ENCODE peak calls at places on chromosomes 2 and 18, in five cellular contexts. I is K562, A is SK-N-SH, C is HepG2, F is IMR-90. K is an unnamed sample.

GRCh38 chr2:69464575-69464974 is 27.3 kb upstream of the NFU1 start:
- DNase-seq in C (no peak), A (no peak), I (no peak), F (peak), K (no peak)

GRCh38 chr2:74119324-74119723 is 28.4 kb downstream of the BOLA3 start:
- DNase-seq in F (no peak), I (no peak), C (no peak), A (no peak), K (no peak)

GRCh38 chr2:28624798-28625701 is 126.6 kb upstream of the PPP1CB start:
- DNase-seq in F (peak), A (no peak), C (peak), I (no peak), K (peak)

GRCh38 chr2:55883339-55883738 is 40.2 kb downstream of the EFEMP1 start:
- DNase-seq in C (no peak), F (peak), I (no peak), A (no peak), K (no peak)

GRCh38 chr2:221337957-221338685 is 234.0 kb downstream of the EPHA4 start:
- DNase-seq in F (no peak), I (no peak), A (no peak), C (no peak), K (peak)

GRCh38 chr2:158600155-158600802 is 143.5 kb downstream of the PKP4 start:
- DNase-seq in F (peak), C (no peak), A (no peak), I (no peak), K (no peak)

GRCh38 chr2:9820020-9820973 is 23.0 kb upstream of the TAF1B start:
- DNase-seq in I (no peak), F (peak), A (no peak), C (peak), K (no peak)

GRCh38 chr18:6509417-6510198 is 94.9 kb upstream of the L3MBTL4 start:
- DNase-seq in A (peak), F (no peak), I (no peak), C (no peak), K (no peak)

GRCh38 chr18:864872-865273 is 39.8 kb upstream of the ADCYAP1 start:
- DNase-seq in I (peak), C (peak), A (peak), F (peak), K (no peak)

GRCh38 chr2:28586864-28587263 is 91.0 kb downstream of the PLB1 start:
- DNase-seq in C (no peak), A (no peak), I (no peak), F (no peak), K (no peak)

GRCh38 chr18:32893915-32894314 is 121.1 kb upstream of the KLHL14 start:
- DNase-seq in F (no peak), C (peak), I (no peak), A (peak), K (no peak)

GRCh38 chr2:238127165-238128060 is 11.1 kb upstream of the KLHL30 start:
- DNase-seq in I (peak), F (peak), C (peak), A (no peak), K (no peak)

GRCh38 chr2:217162533-217162932 is 302.7 kb upstream of the TNP1 start:
- DNase-seq in A (no peak), F (peak), I (peak), C (peak), K (no peak)

GRCh38 chr2:3666613-3666975 is 8.6 kb downstream of the ALLC start:
- DNase-seq in C (no peak), F (no peak), I (no peak), A (no peak), K (no peak)

GRCh38 chr2:2898744-2899143 is 478.9 kb downstream of the EIPR1 start:
- DNase-seq in C (no peak), F (no peak), I (no peak), A (no peak), K (no peak)

GRCh38 chr2:224366269-224366668 is 35.6 kb downstream of the FAM124B start:
- DNase-seq in F (no peak), I (no peak), A (no peak), C (no peak), K (no peak)

GRCh38 chr2:17249249-17249648 is 269.0 kb downstream of the RAD51AP2 start:
- DNase-seq in C (no peak), A (peak), I (no peak), F (no peak), K (no peak)

GRCh38 chr2:30894498-30895119 is 87.4 kb upstream of the CAPN13 start:
- DNase-seq in A (no peak), C (no peak), I (no peak), F (no peak), K (no peak)

GRCh38 chr2:212777020-212777491 is 238.5 kb upstream of the ERBB4 start:
- DNase-seq in F (peak), C (peak), A (peak), I (no peak), K (peak)

GRCh38 chr18:11522992-11523391 is 86.4 kb upstream of the SLC35G4 start:
- DNase-seq in C (no peak), I (no peak), F (no peak), A (no peak), K (no peak)

GRCh38 chr2:26609839-26610277 is 31.3 kb downstream of the CIB4 start:
- DNase-seq in F (no peak), A (no peak), I (no peak), C (no peak), K (no peak)

GRCh38 chr2:232023426-232023825 is 61.9 kb downstream of the DIS3L2 start:
- DNase-seq in F (no peak), A (no peak), I (no peak), C (no peak), K (no peak)

GRCh38 chr18:80228051-80228848 is 19.1 kb downstream of the PARD6G start:
- DNase-seq in F (no peak), I (peak), C (no peak), A (no peak), K (no peak)

GRCh38 chr2:240479561-240479960 is 44.1 kb downstream of the GPC1 start:
- DNase-seq in I (no peak), F (no peak), C (no peak), A (peak), K (no peak)

GRCh38 chr18:54880706-54881105 is 52.4 kb downstream of the RAB27B start:
- DNase-seq in F (peak), C (no peak), A (peak), I (peak), K (no peak)

GRCh38 chr2:102098756-102099155 is 43.8 kb upstream of the IL1R1 start:
- DNase-seq in C (no peak), F (no peak), I (no peak), A (no peak), K (no peak)

GRCh38 chr2:177334940-177335543 is 57.5 kb upstream of the AGPS start:
- DNase-seq in I (peak), A (peak), C (peak), F (peak), K (no peak)

GRCh38 chr18:6370410-6370809 is 44.3 kb downstream of the L3MBTL4 start:
- DNase-seq in I (no peak), C (peak), A (peak), F (no peak), K (no peak)

GRCh38 chr18:62857278-62857976 is 142.1 kb downstream of the PHLPP1 start:
- DNase-seq in I (no peak), F (no peak), A (no peak), C (no peak), K (no peak)

GRCh38 chr2:15633971-15634346 is 42.3 kb downstream of the DDX1 start:
- DNase-seq in F (no peak), I (no peak), A (no peak), C (no peak), K (no peak)

GRCh38 chr2:211055438-211055837 is 499.0 kb downstream of the CPS1 start:
- DNase-seq in F (no peak), A (no peak), I (no peak), C (peak), K (no peak)

GRCh38 chr18:9854801-9855676 is 30.7 kb upstream of the TXNDC2 start:
- DNase-seq in A (no peak), C (peak), F (peak), I (no peak), K (no peak)

DNA sequence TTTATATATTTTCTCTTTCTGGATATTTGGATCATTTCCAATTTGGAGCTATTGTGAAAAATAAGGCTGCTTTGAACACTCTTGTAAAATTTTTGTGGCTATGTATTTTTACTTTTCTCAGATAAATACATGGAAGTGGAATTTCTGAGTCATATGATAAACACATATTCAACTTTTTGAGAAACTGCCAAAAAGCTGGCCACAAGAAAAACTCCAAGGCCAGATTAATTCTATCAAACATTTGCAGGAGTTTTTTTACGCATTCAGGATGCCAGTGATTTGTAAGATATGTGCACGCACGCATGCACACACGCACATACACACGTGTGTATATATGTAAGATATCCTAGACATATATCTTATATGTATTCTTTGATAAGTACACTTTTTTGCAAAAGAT is 477.5 kb upstream of the SPHKAP start:
- DNase-seq in F (peak), A (no peak), C (no peak), I (no peak), K (no peak)
- TF ChIP-seq USF2 in F (no peak), A (no peak), C (no peak), I (no peak), K (no peak)

GRCh38 chr2:173079141-173079540 is 3.5 kb downstream of the MAP3K20 start:
- DNase-seq in I (no peak), C (no peak), A (no peak), F (peak), K (no peak)

GRCh38 chr2:173076557-173077345 is 1.1 kb downstream of the MAP3K20 start:
- DNase-seq in A (peak), F (peak), C (no peak), I (peak), K (peak)

GRCh38 chr2:173077506-173078177 is 2.0 kb downstream of the MAP3K20 start:
- DNase-seq in A (no peak), F (peak), I (peak), C (no peak), K (no peak)

GRCh38 chr2:173075781-173076556 is at the start of gene MAP3K20:
- DNase-seq in F (peak), C (peak), A (peak), I (peak), K (peak)

GRCh38 chr2:173079968-173080860 is 4.6 kb downstream of the MAP3K20 start:
- DNase-seq in A (no peak), I (no peak), F (peak), C (no peak), K (no peak)
- TF ChIP-seq MXI1 in A (no peak), I (no peak), F (no peak), C (no peak), K (no peak)

GRCh38 chr18:21243041-21243431 is 1.0 kb downstream of the GREB1L start:
- DNase-seq in I (no peak), C (no peak), F (no peak), A (no peak), K (no peak)
- TF ChIP-seq USF2 in I (no peak), C (no peak), F (no peak), A (no peak), K (no peak)

GRCh38 chr2:172095905-172096660 is 6.6 kb downstream of the DLX2 start:
- DNase-seq in A (peak), I (no peak), C (no peak), F (no peak), K (no peak)
- TF ChIP-seq MXI1 in A (no peak), I (no peak), C (no peak), F (no peak), K (no peak)

DNA sequence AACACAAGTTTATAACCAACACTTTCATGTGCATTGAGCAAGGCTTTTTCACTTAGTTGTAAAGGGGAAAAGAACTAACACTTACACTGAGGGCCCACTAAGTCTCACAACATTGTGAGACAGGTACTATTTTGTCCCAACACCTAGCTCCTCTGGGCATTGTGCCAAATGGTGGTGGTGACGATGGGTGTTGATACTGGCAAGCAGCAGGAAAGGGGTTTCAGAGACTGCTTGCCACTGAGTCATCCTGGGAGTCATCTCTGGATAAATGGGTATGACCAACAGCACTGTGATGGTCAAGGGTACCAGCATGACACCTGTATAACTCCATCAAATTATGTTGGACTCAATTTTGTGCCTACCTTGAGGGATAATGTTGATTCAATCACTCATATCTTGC is 138.8 kb upstream of the ITGA6 start:
- DNase-seq in C (no peak), I (no peak), A (no peak), F (peak), K (no peak)
- TF ChIP-seq USF2 in C (no peak), I (no peak), A (no peak), F (no peak), K (no peak)

DNA sequence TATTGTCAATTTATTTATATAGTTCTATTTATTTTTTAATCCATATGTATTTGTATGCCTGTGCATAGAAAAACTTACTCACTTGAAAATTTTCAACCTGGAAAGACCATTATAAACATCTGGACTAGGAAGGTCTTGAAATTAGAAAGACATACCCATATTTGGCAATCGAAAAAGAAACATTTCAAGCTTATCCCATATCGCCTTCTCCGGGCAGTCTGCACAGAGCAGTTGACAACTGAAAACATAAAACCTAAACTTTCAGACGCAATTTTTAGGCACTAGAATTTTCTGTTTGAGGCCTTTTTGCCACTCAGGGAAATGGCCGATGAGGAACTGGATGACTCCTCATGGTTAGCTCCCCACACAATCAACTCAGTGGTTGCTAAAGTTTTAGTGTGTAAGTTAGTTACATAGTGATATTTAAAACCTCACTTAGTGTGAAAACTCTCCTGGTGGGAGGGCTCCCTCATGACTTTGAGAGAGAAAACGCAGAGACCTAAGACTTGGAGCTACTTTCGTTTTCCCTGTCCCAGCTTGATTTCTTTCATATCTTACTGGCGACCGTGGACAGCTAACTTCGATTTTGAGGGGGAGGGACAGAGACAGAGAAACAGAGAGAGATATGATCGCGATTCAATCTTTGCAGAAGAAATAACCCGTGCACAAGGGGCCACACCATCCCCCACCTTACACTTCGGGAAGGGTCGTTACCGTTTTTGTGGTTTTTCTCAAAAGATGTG is 3.2 kb upstream of the HOXD12 start:
- DNase-seq in C (no peak), I (no peak), F (no peak), A (no peak), K (no peak)
- TF ChIP-seq MXI1 in C (no peak), I (no peak), F (no peak), A (no peak), K (no peak)

DNA sequence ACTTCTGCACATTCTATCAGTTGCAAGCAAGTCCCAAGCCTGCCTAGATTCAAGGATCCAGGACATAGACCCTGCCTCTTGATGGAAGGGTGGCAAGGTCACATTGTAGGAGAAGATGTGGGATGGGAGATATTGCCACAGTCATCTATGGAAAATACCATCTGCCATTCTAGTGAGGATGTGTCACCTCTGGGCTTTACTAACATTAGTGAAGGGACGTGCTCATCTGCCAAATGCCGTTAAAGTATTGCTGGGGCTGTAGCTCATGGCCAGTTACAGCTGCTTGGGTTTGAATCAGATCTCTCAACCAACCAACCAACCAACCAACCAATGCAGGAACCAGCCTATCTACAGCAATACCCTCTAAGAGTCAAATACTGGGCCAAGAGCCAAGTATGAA is 49.0 kb downstream of the E2F6 start:
- DNase-seq in C (no peak), F (no peak), I (no peak), A (no peak), K (no peak)
- TF ChIP-seq USF2 in C (no peak), F (no peak), I (no peak), A (no peak), K (no peak)